ENCODE peak calls at places on chromosome 10, in eight cellular contexts. T is right lobe of liver, A is colonic mucosa, I is AG04449, D is HFFc6, U is AG09319, N is nephron progenitor cell, S is RWPE2. F is an unnamed sample.

GRCh38 chr10:73773152-73773879 is 8.5 kb upstream of the CHCHD1 start:
- DNase-seq in T (no peak), A (no peak), N (no peak), D (no peak), U (no peak), I (no peak), S (no peak), F (no peak)

GRCh38 chr10:87524296-87524695 is 19.6 kb downstream of the MINPP1 start:
- DNase-seq in N (no peak), U (no peak), A (no peak), S (no peak), D (no peak), I (no peak), T (no peak), F (no peak)

GRCh38 chr10:95295031-95295755 is 4.4 kb upstream of the PDLIM1 start:
- DNase-seq in N (peak), A (peak), I (no peak), S (no peak), D (peak), T (peak), U (no peak), F (no peak)

GRCh38 chr10:126062132-126063032 is 166.0 kb downstream of the FANK1 start:
- DNase-seq in U (peak), T (no peak), S (peak), N (no peak), D (peak), I (peak), A (peak), F (no peak)

GRCh38 chr10:16904619-16905018 is 87.4 kb upstream of the RSU1 start:
- DNase-seq in U (peak), D (no peak), I (peak), S (no peak), N (no peak), A (no peak), T (no peak), F (no peak)

GRCh38 chr10:31830887-31831286 is 97.7 kb downstream of the ARHGAP12 start:
- DNase-seq in N (no peak), S (no peak), T (no peak), A (no peak), D (peak), U (no peak), I (no peak), F (no peak)

GRCh38 chr10:47260505-47261111 is 39.4 kb upstream of the GDF10 start:
- DNase-seq in A (no peak), S (no peak), N (no peak), T (peak), U (no peak), I (no peak), D (no peak), F (no peak)

GRCh38 chr10:30915141-30915540 is 116.5 kb downstream of the ZNF438 start:
- DNase-seq in A (no peak), U (no peak), S (no peak), I (no peak), N (no peak), T (no peak), D (no peak), F (no peak)

GRCh38 chr10:129725890-129726631 is 238.0 kb downstream of the EBF3 start:
- DNase-seq in N (no peak), T (peak), S (no peak), D (no peak), I (no peak), A (no peak), U (no peak), F (no peak)

GRCh38 chr10:63675171-63675570 is 154.0 kb downstream of the REEP3 start:
- DNase-seq in S (no peak), A (no peak), I (peak), D (peak), U (no peak), N (no peak), T (no peak), F (no peak)

GRCh38 chr10:80272793-80273522 is 16.5 kb downstream of the MAT1A start:
- DNase-seq in T (peak), D (no peak), S (no peak), I (no peak), A (no peak), U (no peak), N (no peak), F (no peak)

GRCh38 chr10:119416855-119417254 is 125.7 kb downstream of the RGS10 start:
- DNase-seq in N (peak), D (peak), A (peak), U (no peak), S (no peak), T (peak), I (no peak), F (no peak)

GRCh38 chr10:119419931-119420330 is 122.6 kb downstream of the RGS10 start:
- DNase-seq in S (no peak), T (no peak), I (no peak), N (no peak), D (no peak), A (no peak), U (no peak), F (no peak)

GRCh38 chr10:119415536-119416527 is 126.7 kb downstream of the RGS10 start:
- DNase-seq in N (no peak), A (no peak), S (no peak), U (no peak), T (no peak), I (no peak), D (no peak), F (no peak)

GRCh38 chr10:119417852-119418251 is 124.7 kb downstream of the RGS10 start:
- DNase-seq in I (no peak), U (no peak), D (no peak), N (no peak), A (no peak), T (no peak), S (no peak), F (no peak)

DNA sequence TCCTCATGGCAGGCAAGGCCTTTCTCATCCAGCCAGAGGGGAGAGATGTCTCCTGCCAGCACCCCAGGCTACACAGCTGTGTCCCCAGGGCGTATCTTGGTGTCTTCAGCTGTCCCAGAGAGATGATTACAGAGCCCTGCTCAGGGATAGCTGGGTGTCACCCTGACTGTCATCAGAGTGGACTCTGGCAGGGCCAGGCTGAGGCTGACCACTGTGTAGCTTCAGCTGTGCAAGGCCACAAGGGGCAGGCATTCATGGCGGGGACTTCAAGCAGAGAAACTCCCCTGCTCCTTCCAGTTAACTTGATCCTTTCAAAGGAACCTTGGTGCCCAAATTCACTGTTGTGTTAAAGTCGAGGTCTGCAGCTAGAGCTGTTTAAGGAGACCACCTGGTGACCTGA is 124.1 kb downstream of the RGS10 start:
- DNase-seq in T (no peak), D (no peak), A (no peak), I (no peak), N (no peak), U (no peak), S (no peak), F (no peak)
- TF ChIP-seq CTCF in T (no peak), D (peak), A (no peak), I (no peak), N (peak), U (no peak), S (no peak), F (no peak)

GRCh38 chr10:1962025-1962424 is 224.7 kb upstream of the ADARB2 start:
- DNase-seq in S (no peak), I (no peak), U (no peak), D (no peak), N (no peak), T (no peak), A (no peak), F (no peak)
- TF ChIP-seq CTCF in S (no peak), I (no peak), U (no peak), D (no peak), N (peak), T (no peak), A (no peak), F (peak)

GRCh38 chr10:86401588-86402282 is 35.1 kb upstream of the GRID1 start:
- DNase-seq in T (peak), N (peak), I (no peak), D (no peak), U (no peak), A (no peak), S (no peak), F (no peak)

GRCh38 chr10:86402283-86402931 is 35.8 kb upstream of the GRID1 start:
- DNase-seq in A (no peak), U (no peak), N (no peak), T (no peak), I (no peak), D (peak), S (no peak), F (no peak)

GRCh38 chr10:86399514-86399878 is 32.9 kb upstream of the GRID1 start:
- DNase-seq in I (no peak), S (no peak), A (no peak), N (no peak), T (no peak), D (no peak), U (no peak), F (no peak)

GRCh38 chr10:86399879-86400704 is 33.5 kb upstream of the GRID1 start:
- DNase-seq in S (peak), D (peak), T (peak), N (peak), A (peak), U (peak), I (peak), F (peak)

DNA sequence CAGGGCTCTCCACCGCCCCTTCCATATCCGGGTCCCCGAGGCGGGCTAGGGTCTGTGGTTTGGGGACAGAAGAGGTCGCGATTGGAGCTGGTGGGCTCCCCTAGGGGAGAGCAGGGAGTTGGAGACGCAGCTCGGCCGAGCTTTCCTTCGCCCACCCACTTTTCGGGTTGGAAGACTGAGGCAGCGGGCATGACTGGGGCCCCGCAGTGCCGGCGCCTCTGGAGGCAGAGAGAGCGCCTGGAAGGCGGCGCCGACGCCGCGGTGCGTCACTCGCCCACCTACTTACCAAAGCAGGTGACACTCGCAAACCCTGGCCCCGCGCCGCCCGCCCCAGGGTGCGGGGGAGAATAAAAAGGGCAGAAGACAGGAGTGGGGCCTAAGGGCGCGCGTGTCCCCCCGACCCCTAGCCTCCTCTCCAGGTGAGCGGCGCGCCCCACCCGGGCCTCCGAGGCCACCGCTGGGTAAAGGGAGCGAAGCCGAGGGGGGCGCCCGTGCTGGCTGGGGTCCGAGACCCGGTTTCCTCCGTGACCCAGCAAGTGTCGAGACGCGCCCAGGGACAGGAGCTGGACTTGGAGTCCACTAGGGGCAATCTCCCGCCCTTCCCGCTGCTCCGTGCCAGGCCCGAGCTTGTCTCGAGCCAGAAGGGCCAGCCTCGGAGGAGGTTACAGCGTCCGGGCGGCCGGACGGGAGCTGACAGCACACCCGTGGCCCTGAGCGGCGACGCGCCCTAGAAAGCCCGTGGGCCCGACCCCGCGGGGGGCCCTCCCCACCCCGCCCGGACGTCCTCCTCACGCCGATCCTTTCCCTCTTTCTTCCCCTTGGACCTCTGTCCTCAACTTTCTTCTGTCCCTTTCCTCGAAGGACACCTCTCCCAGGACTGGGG is 34.4 kb upstream of the GRID1 start:
- DNase-seq in N (peak), T (peak), D (peak), A (peak), I (no peak), S (no peak), U (no peak), F (peak)
- TF ChIP-seq CTCF in N (no peak), T (peak), D (peak), A (no peak), I (peak), S (peak), U (peak), F (peak)

GRCh38 chr10:78258303-78259030 is 224.8 kb downstream of the RPS24 start:
- DNase-seq in S (no peak), N (no peak), D (no peak), I (no peak), A (no peak), T (no peak), U (no peak), F (no peak)
- TF ChIP-seq CTCF in S (no peak), N (no peak), D (peak), I (no peak), A (no peak), T (peak), U (no peak), F (peak)

GRCh38 chr10:110919349-110919931 is at the start of gene SHOC2:
- DNase-seq in U (no peak), T (peak), D (no peak), A (peak), N (peak), I (no peak), S (peak), F (peak)
- TF ChIP-seq CTCF in U (peak), T (no peak), D (peak), A (no peak), N (no peak), I (peak), S (no peak), F (peak)

DNA sequence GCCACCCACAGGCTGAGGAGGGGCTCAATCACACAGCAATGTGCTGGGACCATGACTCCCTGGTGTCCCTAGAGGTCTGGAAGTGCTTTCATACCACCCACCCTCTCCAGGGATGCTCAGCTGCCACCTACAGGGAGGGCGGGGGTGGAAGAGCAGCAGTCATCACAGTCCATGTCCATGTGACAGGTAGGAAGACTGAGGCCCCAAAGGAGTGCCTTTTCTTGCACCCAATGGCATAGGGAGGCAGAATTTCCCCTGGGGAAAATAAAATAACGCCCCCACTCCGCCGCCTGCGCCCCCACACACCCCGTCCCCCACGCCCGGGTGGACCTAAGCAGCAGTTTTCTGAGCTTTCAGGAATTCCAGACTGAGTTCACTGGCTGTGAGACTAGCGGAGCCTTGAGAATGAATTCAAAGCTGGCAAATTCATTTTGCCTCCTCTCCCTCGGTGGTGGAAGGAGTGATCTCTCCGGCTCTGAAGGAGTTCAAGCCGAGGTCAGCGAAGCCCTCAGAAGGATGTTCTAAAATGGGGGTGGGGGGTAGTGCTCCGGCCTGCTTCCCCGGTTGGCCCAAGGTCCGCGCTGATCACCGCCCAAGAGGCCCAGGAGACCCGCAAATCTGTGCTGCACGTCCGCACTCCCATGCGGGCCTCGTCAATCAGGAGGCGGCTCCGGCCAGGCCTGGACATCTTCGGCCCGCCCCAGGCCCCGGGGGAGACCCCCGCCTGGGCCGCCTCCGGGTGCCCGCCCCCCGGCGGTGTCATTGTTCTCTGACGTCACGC is 2.1 kb upstream of the ZMIZ1 start:
- DNase-seq in N (no peak), A (peak), D (no peak), U (no peak), T (peak), S (no peak), I (no peak), F (no peak)
- TF ChIP-seq CTCF in N (no peak), A (peak), D (peak), U (peak), T (peak), S (no peak), I (peak), F (peak)

GRCh38 chr10:6416892-6417512 is 163.1 kb downstream of the PRKCQ start:
- DNase-seq in D (peak), U (no peak), I (no peak), T (no peak), S (no peak), N (peak), A (no peak), F (no peak)
- TF ChIP-seq CTCF in D (peak), U (peak), I (peak), T (peak), S (peak), N (peak), A (peak), F (peak)

GRCh38 chr10:23291551-23292334 is 52.9 kb downstream of the C10orf67 start:
- DNase-seq in T (no peak), S (no peak), I (no peak), D (no peak), A (no peak), N (no peak), U (no peak), F (no peak)

GRCh38 chr10:23294638-23295247 is 49.9 kb downstream of the C10orf67 start:
- DNase-seq in N (no peak), U (no peak), I (no peak), A (no peak), T (no peak), S (no peak), D (peak), F (no peak)

GRCh38 chr10:23293973-23294372 is 50.6 kb downstream of the C10orf67 start:
- DNase-seq in D (no peak), T (no peak), S (no peak), A (no peak), I (no peak), U (no peak), N (no peak), F (no peak)

DNA sequence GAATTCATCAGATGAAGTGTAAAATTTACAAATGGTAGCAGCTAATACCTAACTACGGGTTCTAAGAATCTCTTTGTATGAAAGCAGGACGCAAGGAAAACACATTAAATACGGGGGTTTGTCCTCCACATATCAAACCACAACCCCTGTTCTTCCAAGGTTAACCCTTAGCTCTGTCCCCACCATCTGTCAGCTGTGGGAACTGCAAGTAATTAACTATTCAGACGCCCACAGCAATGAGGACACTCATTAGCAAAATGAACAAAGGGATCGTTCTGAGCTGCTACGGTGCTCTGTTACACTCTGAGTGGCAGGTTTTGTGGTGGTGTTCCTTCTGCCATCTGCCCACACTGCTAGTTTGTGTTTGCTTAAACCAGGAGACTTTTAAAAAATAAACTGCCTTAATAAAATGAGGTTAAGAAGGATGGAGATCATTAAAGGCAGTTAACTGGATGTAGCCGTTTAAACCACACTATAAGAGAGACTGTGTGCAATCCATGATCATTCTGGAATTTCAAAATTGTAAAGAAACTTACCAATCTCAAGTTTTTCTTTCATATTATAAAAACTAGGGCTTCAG is 51.4 kb downstream of the C10orf67 start:
- DNase-seq in D (peak), S (no peak), I (no peak), T (no peak), N (peak), U (no peak), A (peak), F (no peak)
- TF ChIP-seq CTCF in D (peak), S (peak), I (peak), T (peak), N (peak), U (peak), A (no peak), F (peak)

GRCh38 chr10:61978965-61979364 is 77.5 kb downstream of the ARID5B start:
- DNase-seq in S (no peak), I (no peak), T (no peak), A (no peak), D (no peak), N (no peak), U (no peak), F (no peak)
- TF ChIP-seq CTCF in S (no peak), I (no peak), T (no peak), A (peak), D (no peak), N (no peak), U (no peak), F (peak)

DNA sequence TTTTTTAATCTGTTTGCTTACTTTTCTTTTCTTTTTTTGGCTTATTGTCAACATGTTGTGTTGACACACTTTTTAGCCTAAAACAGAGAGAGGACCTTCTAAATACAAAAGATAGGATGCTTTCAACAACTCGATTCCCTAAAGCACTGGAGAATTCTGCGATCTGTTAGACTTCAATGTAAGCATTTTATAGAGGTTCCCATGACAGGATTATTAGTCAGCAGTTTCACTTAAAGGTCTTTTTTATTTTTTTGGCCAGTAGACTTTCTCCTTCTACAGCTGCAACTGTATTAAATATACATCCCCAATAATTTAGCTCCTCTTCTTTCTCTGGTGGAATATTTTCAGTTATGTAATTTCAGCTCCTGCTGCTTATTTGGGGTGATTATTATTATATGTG is 12.8 kb upstream of the NRP1 start:
- DNase-seq in I (no peak), S (no peak), D (no peak), N (no peak), A (no peak), U (no peak), T (no peak), F (no peak)
- TF ChIP-seq CTCF in I (no peak), S (no peak), D (no peak), N (no peak), A (no peak), U (no peak), T (no peak), F (no peak)

F was measured in chondrocyte.